ENCODE peak calls at places on chromosomes 12 and 14, in four cellular contexts. A, V, O and C are unnamed samples.

GRCh38 chr12:49098035-49098451 is 3.4 kb upstream of the DHH start:
- DNase-seq in A (peak), O (peak), V (no peak), C (peak)

GRCh38 chr12:95633049-95633545 is 81.8 kb upstream of the USP44 start:
- DNase-seq in O (no peak), A (no peak), V (no peak), C (no peak)

GRCh38 chr12:84627582-84627981 is 285.0 kb downstream of the SLC6A15 start:
- DNase-seq in A (no peak), V (no peak), O (no peak), C (no peak)

GRCh38 chr12:3913278-3913677 is 40.1 kb upstream of the PARP11 start:
- DNase-seq in O (no peak), A (no peak), V (no peak), C (no peak)

GRCh38 chr14:98858158-98858557 is 413.8 kb downstream of the BCL11B start:
- DNase-seq in O (no peak), V (no peak), A (no peak), C (no peak)

GRCh38 chr12:8594072-8594471 is 18.6 kb downstream of the AICDA start:
- DNase-seq in A (no peak), V (no peak), O (no peak), C (no peak)

GRCh38 chr14:50957296-50957695 is 13.0 kb upstream of the PYGL start:
- DNase-seq in V (no peak), O (no peak), A (no peak), C (no peak)

GRCh38 chr12:38892090-38892786 is 13.2 kb downstream of the CPNE8 start:
- DNase-seq in V (no peak), A (no peak), O (no peak), C (no peak)

GRCh38 chr12:65500121-65500846 is 221.8 kb downstream of the MSRB3 start:
- DNase-seq in A (no peak), V (no peak), O (no peak), C (no peak)

GRCh38 chr14:24310666-24311604 is at the start of gene LTB4R:
- DNase-seq in V (peak), O (no peak), A (peak), C (peak)

GRCh38 chr14:96584199-96584906 is 82.2 kb downstream of the PAPOLA start:
- DNase-seq in O (peak), A (no peak), V (peak), C (peak)

GRCh38 chr14:95533391-95533821 is 1.4 kb upstream of the GLRX5 start:
- DNase-seq in A (no peak), O (no peak), V (peak), C (no peak)

GRCh38 chr12:94186461-94187237 is 38.3 kb downstream of the PLXNC1 start:
- DNase-seq in A (peak), V (peak), O (peak), C (no peak)

GRCh38 chr12:91355150-91356006 is 172.8 kb upstream of the DCN start:
- DNase-seq in A (peak), O (peak), V (peak), C (peak)

GRCh38 chr12:93729934-93730333 is 52.8 kb downstream of the CRADD start:
- DNase-seq in V (no peak), O (no peak), A (no peak), C (no peak)

GRCh38 chr12:129964826-129965457 is 61.1 kb upstream of the TMEM132D start:
- DNase-seq in A (no peak), V (peak), O (no peak), C (no peak)